ENCODE peak calls at places on chromosomes 3 and 15, in five cellular contexts. F, X, Y, J and Z are unnamed samples.

GRCh38 chr3:182716114-182716688 is 77.1 kb upstream of the ATP11B start:
- DNase-seq in F (no peak), J (no peak), X (no peak), Y (no peak), Z (no peak)

GRCh38 chr3:26712211-26713026 is 89.8 kb downstream of the LRRC3B start:
- DNase-seq in J (peak; percentile 3), F (no peak), Y (peak; percentile 30), X (peak; percentile 34), Z (peak; percentile 21)

GRCh38 chr3:194139085-194139976 is 3.4 kb downstream of the HES1 start:
- DNase-seq in Y (peak; percentile 92), X (peak; percentile 69), J (no peak), F (peak; percentile 65), Z (peak; percentile 66)

GRCh38 chr3:27567251-27567650 is 83.1 kb upstream of the SLC4A7 start:
- DNase-seq in X (no peak), J (no peak), Y (no peak), F (no peak), Z (no peak)

GRCh38 chr15:89419370-89419984 is 76.9 kb downstream of the RHCG start:
- DNase-seq in Y (peak; percentile 28), X (no peak), J (peak; percentile 92), F (peak; percentile 86), Z (peak; percentile 96)

GRCh38 chr15:86155551-86155950 is 75.9 kb downstream of the AGBL1 start:
- DNase-seq in F (no peak), X (no peak), J (no peak), Y (no peak), Z (no peak)

GRCh38 chr3:42556089-42556632 is 25.6 kb downstream of the SEC22C start:
- DNase-seq in Y (no peak), J (no peak), X (no peak), F (no peak), Z (no peak)

GRCh38 chr3:187401861-187402260 is 33.7 kb downstream of the RTP4 start:
- DNase-seq in X (no peak), F (no peak), Y (peak; percentile 5), J (no peak), Z (no peak)

GRCh38 chr3:177236704-177237103 is 39.4 kb upstream of the TBL1XR1 start:
- DNase-seq in X (no peak), J (no peak), F (no peak), Y (peak; percentile 44), Z (no peak)

GRCh38 chr3:170642882-170643601 is 57.2 kb upstream of the SLC7A14 start:
- DNase-seq in F (no peak), X (no peak), Y (no peak), J (no peak), Z (no peak)

GRCh38 chr3:66703501-66703900 is 202.7 kb upstream of the LRIG1 start:
- DNase-seq in F (no peak), X (no peak), J (no peak), Y (peak; percentile 14), Z (no peak)

GRCh38 chr15:96586901-96587300 is 256.4 kb downstream of the NR2F2 start:
- DNase-seq in F (no peak), J (no peak), Y (no peak), X (no peak), Z (no peak)

GRCh38 chr15:96582473-96582872 is 252.0 kb downstream of the NR2F2 start:
- DNase-seq in X (no peak), J (no peak), Y (no peak), F (no peak), Z (no peak)

GRCh38 chr15:96583671-96584070 is 253.2 kb downstream of the NR2F2 start:
- DNase-seq in J (no peak), F (no peak), Y (no peak), X (no peak), Z (no peak)

GRCh38 chr15:96585634-96586386 is 255.3 kb downstream of the NR2F2 start:
- DNase-seq in Y (peak; percentile 31), F (no peak), X (no peak), J (no peak), Z (no peak)
- TF ChIP-seq CTCF in Y (peak; percentile 39), F (peak; percentile 44), X (no peak), J (peak; percentile 32), Z (no peak)

GRCh38 chr3:352599-352998 is 156.0 kb downstream of the CHL1 start:
- DNase-seq in J (no peak), X (no peak), Y (no peak), F (no peak), Z (no peak)
- TF ChIP-seq CTCF in J (no peak), X (no peak), Y (no peak), F (no peak), Z (no peak)

GRCh38 chr3:137294839-137295238 is 337.1 kb downstream of the IL20RB start:
- DNase-seq in X (no peak), F (no peak), Y (no peak), J (no peak), Z (no peak)
- TF ChIP-seq CTCF in X (no peak), F (peak; percentile 32), Y (no peak), J (no peak), Z (no peak)

DNA sequence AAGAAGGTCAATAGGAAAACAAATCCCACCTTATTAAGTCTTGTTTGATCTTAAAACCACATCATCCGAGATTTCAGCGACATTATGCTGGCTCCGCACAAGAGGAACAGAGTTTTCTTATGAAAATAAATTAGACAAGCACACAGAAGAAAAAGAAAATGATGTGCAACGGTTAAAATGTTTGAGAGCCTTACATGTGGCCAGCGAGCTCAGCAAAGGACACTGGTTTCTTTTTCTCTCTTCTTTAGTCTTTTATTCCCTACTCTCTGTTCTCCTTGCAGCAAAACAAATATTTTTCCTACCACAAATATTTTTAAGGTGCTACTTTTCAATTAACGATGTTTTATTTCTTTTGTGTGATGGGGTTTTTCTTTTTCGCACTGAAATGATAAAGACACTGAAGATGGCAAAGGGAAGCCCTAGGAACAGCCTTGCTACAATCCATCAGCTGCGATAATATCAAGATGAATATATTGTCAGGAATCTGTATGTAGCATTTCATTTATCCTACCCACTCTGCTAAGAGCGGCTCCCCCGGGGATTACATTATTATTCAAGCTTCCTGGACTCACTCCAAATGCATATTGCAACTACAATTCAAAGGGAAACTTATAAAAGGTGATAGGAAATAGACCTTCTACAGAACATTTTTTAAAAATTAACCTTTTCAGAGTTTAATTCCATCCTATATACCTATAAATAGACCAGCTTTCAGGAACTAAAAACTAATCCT is 72.9 kb downstream of the ANXA2 start:
- DNase-seq in Y (peak; percentile 33), F (no peak), J (no peak), X (no peak), Z (no peak)
- TF ChIP-seq CTCF in Y (no peak), F (no peak), J (no peak), X (no peak), Z (no peak)